ENCODE peak calls at places on chromosome 5, in ten cellular contexts. Z is pancreas; O is A549; K is tibial nerve; Q is fibroblast of lung; E is mesendoderm; N is psoas muscle; J is GM23248; L is CD8-positive, alpha-beta memory T cell; F is CD4-positive, CD25-positive, alpha-beta regulatory T cell. W is an unnamed sample.

GRCh38 chr5:151896041-151896691 is 28.5 kb downstream of the GLRA1 start:
- DNase-seq in O (peak), K (no peak), Z (no peak), E (peak), F (no peak), L (no peak), J (peak), Q (peak), N (no peak), W (no peak)

GRCh38 chr5:169801781-169802180 is 164.7 kb downstream of the DOCK2 start:
- DNase-seq in O (no peak), E (no peak), N (no peak), F (no peak), Q (peak), L (no peak), Z (no peak), K (no peak), J (peak), W (no peak)

GRCh38 chr5:137320056-137321045 is 178.8 kb downstream of the SPOCK1 start:
- DNase-seq in Q (peak), O (peak), E (peak), J (peak), N (no peak), F (peak), K (peak), L (no peak), Z (no peak), W (peak)

GRCh38 chr5:139955053-139955605 is 88.0 kb downstream of the NRG2 start:
- DNase-seq in Z (no peak), O (no peak), K (no peak), E (no peak), N (no peak), J (no peak), Q (no peak), F (no peak), L (no peak), W (no peak)

GRCh38 chr5:9046756-9047481 is 499.0 kb downstream of the SEMA5A start:
- DNase-seq in N (no peak), L (no peak), E (no peak), O (no peak), Q (peak), K (no peak), J (peak), F (no peak), Z (no peak), W (no peak)

GRCh38 chr5:176355400-176356178 is 6.0 kb downstream of the KIAA1191 start:
- DNase-seq in F (no peak), L (no peak), K (no peak), Q (no peak), Z (no peak), J (no peak), O (no peak), E (peak), N (no peak), W (no peak)

GRCh38 chr5:82351754-82352145 is 73.6 kb upstream of the RPS23 start:
- DNase-seq in L (peak), E (peak), Z (no peak), Q (peak), N (no peak), J (peak), K (no peak), F (peak), O (peak), W (no peak)

GRCh38 chr5:158056426-158056825 is 197.5 kb upstream of the CLINT1 start:
- DNase-seq in L (no peak), F (no peak), E (no peak), Q (peak), O (no peak), N (no peak), J (peak), K (no peak), Z (no peak), W (no peak)

GRCh38 chr5:475704-476101 is 32.7 kb downstream of the EXOC3 start:
- DNase-seq in F (no peak), Q (no peak), J (no peak), Z (peak), E (no peak), O (no peak), N (peak), K (no peak), L (no peak), W (no peak)

GRCh38 chr5:139091439-139092156 is 106.6 kb downstream of the SIL1 start:
- DNase-seq in J (peak), Q (peak), E (peak), K (no peak), F (no peak), Z (no peak), O (no peak), L (no peak), N (no peak), W (no peak)

GRCh38 chr5:37717613-37718431 is 122.0 kb downstream of the GDNF start:
- DNase-seq in L (no peak), F (no peak), J (peak), O (peak), E (peak), Z (peak), Q (peak), N (no peak), K (no peak), W (no peak)

GRCh38 chr5:145464194-145464593 is 370.9 kb downstream of the PRELID2 start:
- DNase-seq in L (no peak), N (no peak), K (no peak), J (no peak), E (no peak), Z (no peak), F (no peak), Q (no peak), O (no peak), W (no peak)

GRCh38 chr5:98309785-98310566 is 463.5 kb upstream of the RGMB start:
- DNase-seq in N (no peak), J (peak), E (peak), Z (no peak), L (no peak), F (no peak), O (peak), K (no peak), Q (peak), W (no peak)

GRCh38 chr5:6943749-6944148 is 230.5 kb downstream of the TENT4A start:
- DNase-seq in O (no peak), E (no peak), L (no peak), Q (no peak), J (no peak), Z (no peak), K (no peak), F (no peak), N (no peak), W (no peak)

GRCh38 chr5:168114444-168115017 is 176.9 kb upstream of the WWC1 start:
- DNase-seq in J (peak), Q (peak), L (no peak), Z (peak), O (peak), E (peak), F (no peak), K (peak), N (no peak), W (no peak)

GRCh38 chr5:80204808-80205614 is 50.8 kb downstream of the SERINC5 start:
- DNase-seq in K (no peak), N (no peak), J (no peak), L (no peak), O (no peak), E (peak), F (no peak), Q (no peak), Z (no peak), W (no peak)

GRCh38 chr5:43065384-43066230 is 25.5 kb upstream of the ANXA2R start:
- DNase-seq in N (peak), Z (no peak), F (peak), O (peak), E (peak), J (peak), L (peak), K (peak), Q (peak), W (peak)

GRCh38 chr5:38011641-38012188 is 171.9 kb upstream of the GDNF start:
- DNase-seq in L (no peak), E (no peak), K (no peak), Z (no peak), O (no peak), F (no peak), Q (no peak), N (no peak), J (no peak), W (no peak)

GRCh38 chr5:60945760-60946253 is 802 bp downstream of the NDUFAF2 start:
- DNase-seq in J (peak), E (peak), K (peak), L (no peak), Q (peak), F (no peak), O (peak), Z (peak), N (no peak), W (peak)

GRCh38 chr5:107873877-107874276 is 203.1 kb upstream of the EFNA5 start:
- DNase-seq in Q (peak), K (no peak), Z (no peak), F (no peak), O (no peak), L (no peak), J (no peak), E (no peak), N (no peak), W (no peak)

GRCh38 chr5:163770625-163771024 is 265.2 kb downstream of the MAT2B start:
- DNase-seq in Q (no peak), K (no peak), L (no peak), F (no peak), E (peak), J (no peak), O (no peak), Z (no peak), N (no peak), W (no peak)

GRCh38 chr5:107538331-107539162 is 132.2 kb downstream of the EFNA5 start:
- DNase-seq in Q (no peak), Z (no peak), F (no peak), K (no peak), N (no peak), L (no peak), E (no peak), J (no peak), O (no peak), W (no peak)

GRCh38 chr5:107337281-107337680 is 333.5 kb downstream of the EFNA5 start:
- DNase-seq in Q (no peak), Z (no peak), O (peak), L (no peak), N (no peak), J (peak), F (no peak), E (no peak), K (no peak), W (no peak)

GRCh38 chr5:126695081-126695480 is 81.9 kb upstream of the LMNB1 start:
- DNase-seq in Q (no peak), K (no peak), O (no peak), F (no peak), N (no peak), J (peak), Z (no peak), E (no peak), L (no peak), W (no peak)

GRCh38 chr5:135106136-135106535 is 72.1 kb upstream of the PITX1 start:
- DNase-seq in O (no peak), Z (no peak), J (no peak), L (no peak), K (no peak), N (no peak), Q (no peak), F (no peak), E (no peak), W (no peak)

GRCh38 chr5:151451626-151452520 is 4.5 kb downstream of the SLC36A1 start:
- DNase-seq in Q (no peak), L (no peak), O (peak), Z (no peak), E (no peak), J (peak), F (no peak), N (no peak), K (no peak), W (no peak)

GRCh38 chr5:6766558-6767191 is 53.4 kb downstream of the TENT4A start:
- DNase-seq in K (peak), F (no peak), E (peak), N (peak), O (peak), L (no peak), J (peak), Q (peak), Z (peak), W (peak)

GRCh38 chr5:38534122-38534408 is 22.4 kb downstream of the LIFR start:
- DNase-seq in O (no peak), Q (no peak), Z (no peak), N (no peak), K (no peak), J (no peak), L (no peak), E (no peak), F (no peak), W (no peak)

GRCh38 chr5:52624291-52624690 is 163.4 kb upstream of the ITGA1 start:
- DNase-seq in O (no peak), E (no peak), J (no peak), K (no peak), N (no peak), Z (no peak), F (no peak), L (no peak), Q (no peak), W (no peak)

GRCh38 chr5:116359575-116359974 is 215.0 kb downstream of the SEMA6A start:
- DNase-seq in O (no peak), K (no peak), E (peak), Q (no peak), Z (no peak), J (no peak), N (no peak), L (no peak), F (no peak), W (peak)

GRCh38 chr5:150618588-150619281 is 21.7 kb upstream of the SYNPO start:
- DNase-seq in O (no peak), J (no peak), L (no peak), Z (no peak), N (no peak), E (no peak), F (no peak), Q (peak), K (no peak), W (no peak)

GRCh38 chr5:5665225-5666075 is 243.0 kb downstream of the ICE1 start:
- DNase-seq in J (peak), L (no peak), E (no peak), N (no peak), Q (no peak), O (no peak), Z (no peak), K (no peak), F (no peak), W (no peak)

GRCh38 chr5:158313739-158314464 is 455.0 kb upstream of the CLINT1 start:
- DNase-seq in J (peak), F (no peak), K (no peak), E (peak), L (no peak), O (no peak), Q (no peak), Z (no peak), N (no peak), W (no peak)

GRCh38 chr5:179241175-179241574 is 104.1 kb downstream of the ADAMTS2 start:
- DNase-seq in Z (no peak), O (no peak), K (peak), E (no peak), N (no peak), J (peak), F (no peak), Q (no peak), L (no peak), W (peak)

GRCh38 chr5:109739741-109740140 is 50.0 kb downstream of the MAN2A1 start:
- DNase-seq in L (no peak), Q (peak), J (peak), E (peak), K (no peak), O (no peak), N (no peak), F (no peak), Z (no peak), W (no peak)

GRCh38 chr5:140753561-140753960 is 32.4 kb upstream of the PCDHA1 start:
- DNase-seq in N (no peak), F (no peak), L (no peak), O (no peak), E (no peak), Q (no peak), J (no peak), Z (no peak), K (no peak), W (no peak)

GRCh38 chr5:157710887-157711286 is 20.3 kb upstream of the THG1L start:
- DNase-seq in N (no peak), L (no peak), E (no peak), J (peak), F (no peak), Q (peak), K (no peak), O (no peak), Z (no peak), W (no peak)

GRCh38 chr5:59565551-59565950 is 328.0 kb downstream of the PDE4D start:
- DNase-seq in J (no peak), Q (no peak), L (no peak), K (no peak), F (no peak), E (no peak), Z (no peak), N (peak), O (no peak), W (peak)

GRCh38 chr5:177432143-177432904 is 5.8 kb downstream of the GRK6 start:
- DNase-seq in F (no peak), K (no peak), O (no peak), E (no peak), L (no peak), N (no peak), J (no peak), Q (no peak), Z (no peak), W (peak)
- H3K27ac ChIP-seq in F (peak), K (peak), O (no peak), E (no peak), L (peak), N (peak), J (no peak), Q (no peak), Z (no peak), W (peak)

GRCh38 chr5:143205879-143206193 is 197.7 kb downstream of the NR3C1 start:
- DNase-seq in O (no peak), F (no peak), Q (no peak), J (no peak), Z (no peak), N (no peak), E (no peak), L (no peak), K (no peak), W (no peak)

GRCh38 chr5:143205386-143205785 is 198.1 kb downstream of the NR3C1 start:
- DNase-seq in K (no peak), E (no peak), N (no peak), Q (peak), L (no peak), O (no peak), F (no peak), Z (no peak), J (peak), W (no peak)

GRCh38 chr5:143207058-143207457 is 196.4 kb downstream of the NR3C1 start:
- DNase-seq in L (no peak), Z (no peak), J (no peak), F (no peak), E (no peak), O (no peak), N (no peak), K (no peak), Q (no peak), W (no peak)

GRCh38 chr5:143207563-143208364 is 195.7 kb downstream of the NR3C1 start:
- DNase-seq in L (no peak), E (peak), Z (no peak), J (no peak), O (no peak), N (no peak), F (no peak), K (no peak), Q (no peak), W (no peak)

GRCh38 chr5:143206194-143207053 is 197.1 kb downstream of the NR3C1 start:
- DNase-seq in O (no peak), E (no peak), Z (no peak), K (no peak), L (no peak), J (no peak), Q (no peak), F (no peak), N (no peak), W (no peak)
- H3K27ac ChIP-seq in O (peak), E (no peak), Z (no peak), K (no peak), L (no peak), J (no peak), Q (no peak), F (no peak), N (peak), W (no peak)

GRCh38 chr5:17269201-17269600 is 51.8 kb downstream of the BASP1 start:
- DNase-seq in J (no peak), K (no peak), N (no peak), L (no peak), E (no peak), F (no peak), Q (no peak), Z (no peak), O (no peak), W (no peak)

GRCh38 chr5:17276445-17276844 is 59.0 kb downstream of the BASP1 start:
- DNase-seq in K (no peak), Q (no peak), N (no peak), L (no peak), F (no peak), E (no peak), O (no peak), Z (no peak), J (no peak), W (no peak)

GRCh38 chr5:17267099-17267498 is 49.7 kb downstream of the BASP1 start:
- DNase-seq in N (no peak), J (no peak), Q (peak), Z (no peak), O (no peak), F (no peak), K (no peak), E (no peak), L (no peak), W (no peak)

GRCh38 chr5:17275279-17276158 is 58.1 kb downstream of the BASP1 start:
- DNase-seq in E (no peak), O (no peak), F (no peak), Z (peak), Q (no peak), N (no peak), J (no peak), L (no peak), K (no peak), W (no peak)

DNA sequence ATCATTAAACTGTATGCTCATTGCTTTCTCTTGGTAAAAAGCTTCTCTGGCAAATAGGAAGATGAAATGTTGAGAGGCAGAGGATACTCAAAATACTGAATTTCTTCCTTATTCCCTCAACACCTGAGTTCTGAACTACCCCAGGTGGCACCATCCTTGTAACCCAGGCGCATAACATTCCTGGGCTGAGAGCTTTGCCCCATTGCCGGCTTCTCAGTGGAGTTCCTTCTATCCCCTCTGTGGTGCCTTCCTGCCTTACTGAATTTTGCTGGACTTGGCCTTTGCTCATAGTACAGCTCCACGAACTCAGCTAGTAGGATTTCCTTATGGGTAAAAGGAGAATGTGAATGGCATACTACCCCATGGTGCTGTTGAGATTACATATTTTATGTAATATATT is 54.7 kb downstream of the BASP1 start:
- DNase-seq in O (no peak), L (no peak), Z (no peak), N (no peak), E (no peak), Q (no peak), K (no peak), J (no peak), F (no peak), W (no peak)
- H3K27ac ChIP-seq in O (peak), L (no peak), Z (no peak), N (no peak), E (no peak), Q (no peak), K (no peak), J (no peak), F (no peak), W (no peak)

DNA sequence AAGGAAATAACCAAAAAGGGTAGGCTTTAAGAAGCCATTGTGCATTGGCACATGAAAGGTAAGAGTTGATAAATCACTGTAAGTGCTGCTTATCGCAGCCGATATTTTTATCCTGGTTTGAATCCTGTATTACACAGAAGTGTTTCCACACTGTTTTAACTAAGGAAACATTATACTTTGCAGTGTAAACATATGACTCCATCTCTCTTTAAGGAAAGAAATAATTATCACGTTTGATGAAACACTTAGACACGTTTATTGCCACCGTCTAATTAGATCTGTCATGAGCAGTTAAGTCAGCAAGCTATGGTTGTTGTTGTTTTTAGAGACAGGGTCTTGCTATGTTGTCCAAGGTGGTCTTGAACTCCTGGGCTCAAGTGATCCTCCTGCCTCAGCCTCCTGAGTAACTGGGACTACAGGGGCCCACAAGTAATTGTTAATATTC is 85.7 kb upstream of the TNFAIP8 start:
- DNase-seq in J (no peak), L (no peak), Z (no peak), N (no peak), K (no peak), E (no peak), O (no peak), Q (no peak), F (no peak), W (no peak)
- H3K27ac ChIP-seq in J (no peak), L (peak), Z (no peak), N (no peak), K (no peak), E (no peak), O (peak), Q (no peak), F (peak), W (no peak)

DNA sequence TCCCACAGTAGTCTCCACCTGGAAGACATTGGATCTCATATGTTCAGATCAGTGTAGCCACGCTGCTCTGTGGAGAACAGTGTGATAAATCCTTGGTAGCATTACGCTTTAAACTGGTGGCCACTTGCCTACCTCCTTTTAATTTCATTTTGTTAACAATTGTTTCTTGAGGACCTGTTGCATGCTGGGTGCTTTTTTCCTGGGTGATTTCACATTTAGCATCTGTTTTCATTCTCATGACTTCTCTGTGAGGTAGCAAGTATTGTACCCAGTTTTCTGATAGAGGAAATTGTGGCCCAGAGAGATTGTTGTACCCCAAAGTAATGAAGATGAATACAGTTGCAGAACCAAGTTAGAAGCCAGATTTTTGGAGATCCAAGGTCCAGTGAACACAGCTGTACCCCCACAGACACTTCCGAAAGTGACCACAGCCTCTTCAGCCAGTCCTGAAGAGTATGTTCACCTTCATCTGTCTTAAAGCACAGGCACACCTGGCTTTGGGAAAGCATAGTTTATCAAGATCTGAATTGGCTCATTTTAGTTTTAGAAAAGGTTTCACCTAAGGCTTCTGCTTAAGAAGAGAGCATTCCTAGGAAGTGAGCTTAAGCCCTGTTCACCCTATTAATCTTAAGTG is 75.2 kb downstream of the F2RL2 start:
- DNase-seq in O (no peak), K (no peak), J (no peak), N (no peak), Q (no peak), F (no peak), E (no peak), L (no peak), Z (no peak), W (no peak)
- H3K27ac ChIP-seq in O (no peak), K (peak), J (no peak), N (no peak), Q (no peak), F (peak), E (no peak), L (peak), Z (peak), W (no peak)